ENCODE peak calls at places on chromosomes 16 and 17, in seven cellular contexts. R, H, T, V, A, N and C are unnamed samples.

GRCh38 chr17:54944796-54945195 is 23.7 kb downstream of the COX11 start:
- DNase-seq in R (no peak), H (no peak), T (no peak), V (no peak), A (no peak), N (no peak), C (no peak)

GRCh38 chr17:44308865-44309264 is 464 bp downstream of the RUNDC3A start:
- DNase-seq in R (no peak), H (no peak), T (no peak), V (no peak), A (no peak), N (no peak), C (no peak)

GRCh38 chr17:50079334-50080095 is 15.6 kb upstream of the PDK2 start:
- DNase-seq in R (peak), H (peak), T (peak), V (no peak), A (peak), N (no peak), C (no peak)

GRCh38 chr16:29701214-29701555 is 22.2 kb downstream of the QPRT start:
- DNase-seq in R (no peak), H (no peak), T (no peak), V (no peak), A (no peak), N (no peak), C (no peak)

GRCh38 chr16:85982563-85982939 is 83.6 kb downstream of the IRF8 start:
- DNase-seq in R (no peak), H (peak), T (no peak), V (no peak), A (no peak), N (no peak), C (peak)

GRCh38 chr16:30874244-30874820 is 19.5 kb downstream of the BCL7C start:
- DNase-seq in R (no peak), H (no peak), T (no peak), V (no peak), A (no peak), N (no peak), C (no peak)

GRCh38 chr17:17056167-17056562 is 13.9 kb downstream of the MPRIP start:
- DNase-seq in R (no peak), H (no peak), T (no peak), V (no peak), A (no peak), N (no peak), C (peak)

GRCh38 chr17:32693135-32693897 is 183.6 kb downstream of the MYO1D start:
- DNase-seq in R (no peak), H (no peak), T (no peak), V (no peak), A (no peak), N (no peak), C (no peak)

GRCh38 chr16:86953631-86954465 is 363.3 kb downstream of the C16orf95 start:
- DNase-seq in R (no peak), H (peak), T (no peak), V (no peak), A (peak), N (no peak), C (no peak)

GRCh38 chr17:64779344-64780095 is 117.4 kb upstream of the SMURF2 start:
- DNase-seq in R (peak), H (no peak), T (no peak), V (no peak), A (peak), N (no peak), C (peak)

GRCh38 chr16:66204761-66205160 is 161.7 kb upstream of the CDH5 start:
- DNase-seq in R (no peak), H (no peak), T (no peak), V (peak), A (no peak), N (no peak), C (no peak)

DNA sequence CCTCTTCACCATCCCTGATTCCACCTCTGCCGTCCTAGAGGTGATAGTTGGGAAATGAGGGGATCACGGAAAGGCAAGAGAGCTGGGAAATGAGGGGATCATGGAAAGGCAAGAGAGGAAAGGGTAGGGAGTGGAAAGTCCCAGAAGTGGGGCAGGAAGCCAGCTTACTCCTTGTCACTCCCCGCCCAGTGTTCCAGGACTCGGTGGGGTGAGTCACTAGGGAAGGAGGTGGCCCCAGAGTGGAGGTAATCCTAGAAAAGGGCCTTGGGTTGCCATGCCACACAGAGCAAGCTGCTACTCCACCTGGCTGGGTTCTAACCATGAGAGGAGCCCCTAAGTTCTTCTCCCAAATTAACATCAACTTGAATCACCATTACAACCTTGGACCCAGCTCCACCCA is 14.8 kb downstream of the ALOXE3 start:
- DNase-seq in R (no peak), H (peak), T (no peak), V (no peak), A (no peak), N (no peak), C (no peak)
- H3K4me3 ChIP-seq in R (no peak), H (no peak), T (no peak), V (no peak), A (no peak), N (no peak), C (no peak)

DNA sequence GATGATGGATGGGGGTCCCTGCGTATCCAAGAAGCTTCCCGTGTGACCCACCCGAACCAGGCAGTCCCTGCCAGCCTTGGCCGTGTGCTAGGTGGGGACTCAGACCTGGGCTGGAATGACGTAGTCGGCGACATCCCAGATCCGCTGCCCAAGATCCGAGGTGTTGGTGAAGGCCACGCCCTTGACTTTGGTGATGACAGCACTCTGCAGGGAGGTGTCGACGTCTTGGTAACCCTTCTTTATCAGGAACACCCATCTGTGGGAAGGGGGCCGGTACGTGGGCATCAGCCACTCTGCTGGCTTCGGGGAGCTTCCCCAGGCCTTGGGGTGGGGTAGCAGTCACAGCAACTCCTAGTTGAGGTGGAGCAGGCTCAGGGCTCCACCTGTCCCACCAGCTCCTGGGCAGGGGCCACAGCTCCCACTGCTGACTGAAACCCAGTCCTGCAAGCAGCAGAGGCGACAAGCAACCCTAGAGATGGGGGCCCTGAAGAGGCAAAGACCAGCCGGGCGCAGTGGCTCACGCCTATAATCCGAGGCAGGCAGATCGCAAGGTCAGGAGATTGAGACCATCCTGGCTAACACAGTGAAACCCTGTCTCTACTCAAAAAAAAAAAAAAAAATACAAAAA is 4.3 kb downstream of the P2RX5 start:
- DNase-seq in R (no peak), H (no peak), T (peak), V (no peak), A (peak), N (no peak), C (no peak)
- H3K4me3 ChIP-seq in R (no peak), H (no peak), T (no peak), V (no peak), A (no peak), N (no peak), C (no peak)

GRCh38 chr16:84730406-84731106 is 30.8 kb downstream of the USP10 start:
- DNase-seq in R (peak), H (peak), T (peak), V (peak), A (peak), N (peak), C (peak)
- H3K4me3 ChIP-seq in R (no peak), H (peak), T (peak), V (no peak), A (no peak), N (no peak), C (peak)

DNA sequence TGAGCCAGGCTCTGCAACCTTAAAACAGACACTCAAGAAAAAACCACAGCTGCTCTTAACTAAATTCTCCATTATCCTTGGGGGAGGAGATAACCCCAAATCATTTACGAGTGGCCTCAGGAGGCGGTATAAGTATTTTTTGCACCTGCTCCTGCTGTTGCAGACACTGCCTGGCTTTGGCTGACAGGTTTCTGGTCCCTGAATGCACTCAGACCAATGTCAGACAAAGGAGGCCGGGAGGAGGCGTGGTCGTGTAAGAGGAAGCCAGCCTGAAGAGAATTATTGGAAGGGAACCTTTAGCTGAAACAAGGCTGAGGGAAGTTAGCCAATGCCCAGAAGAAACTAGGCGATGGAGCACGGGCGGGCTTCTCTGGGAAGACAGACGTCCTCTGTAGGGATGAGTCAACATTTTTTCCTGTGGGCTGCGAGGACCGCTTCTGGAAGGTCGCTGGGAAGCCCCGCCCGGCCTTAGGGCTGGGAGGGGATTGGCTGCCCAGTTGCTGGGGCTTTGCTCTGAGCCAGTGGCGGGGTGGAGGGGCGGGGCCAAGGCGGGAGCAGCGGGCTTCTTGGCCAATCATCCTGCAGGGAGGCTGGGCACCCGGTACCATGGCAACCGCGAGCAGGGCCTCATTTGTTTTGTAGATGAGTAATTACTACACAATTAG is 82.3 kb downstream of the CCDC182 start:
- DNase-seq in R (peak), H (peak), T (no peak), V (peak), A (peak), N (peak), C (peak)
- H3K4me3 ChIP-seq in R (no peak), H (no peak), T (no peak), V (no peak), A (peak), N (no peak), C (peak)

DNA sequence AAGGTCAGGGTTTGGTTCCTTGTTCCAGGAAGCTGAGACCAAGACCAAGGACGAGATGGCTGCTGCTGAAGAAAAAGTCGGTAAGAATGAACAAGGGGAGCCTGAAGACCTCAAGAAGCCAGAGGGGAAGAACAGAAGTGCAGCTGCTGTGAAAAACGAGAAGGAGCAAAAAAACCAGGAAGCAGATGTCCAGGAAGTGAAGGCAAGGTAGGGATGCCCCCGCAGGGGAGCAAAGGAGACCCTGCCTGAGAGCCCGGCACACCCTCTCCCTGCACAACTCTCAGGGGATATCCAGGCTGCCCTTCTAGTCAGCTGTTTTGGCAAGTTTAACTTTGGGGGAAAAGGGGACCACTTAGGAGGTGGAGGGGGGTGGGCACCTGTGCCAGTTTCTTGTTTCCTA is 29.0 kb downstream of the RNF213 start:
- DNase-seq in R (no peak), H (no peak), T (no peak), V (no peak), A (no peak), N (no peak), C (no peak)
- H3K4me3 ChIP-seq in R (no peak), H (no peak), T (no peak), V (no peak), A (no peak), N (no peak), C (no peak)

GRCh38 chr16:73951541-73951940 is 345.1 kb upstream of the PSMD7 start:
- DNase-seq in R (peak), H (no peak), T (no peak), V (no peak), A (no peak), N (no peak), C (no peak)

GRCh38 chr16:73955255-73955654 is 341.4 kb upstream of the PSMD7 start:
- DNase-seq in R (no peak), H (no peak), T (no peak), V (no peak), A (no peak), N (no peak), C (no peak)

DNA sequence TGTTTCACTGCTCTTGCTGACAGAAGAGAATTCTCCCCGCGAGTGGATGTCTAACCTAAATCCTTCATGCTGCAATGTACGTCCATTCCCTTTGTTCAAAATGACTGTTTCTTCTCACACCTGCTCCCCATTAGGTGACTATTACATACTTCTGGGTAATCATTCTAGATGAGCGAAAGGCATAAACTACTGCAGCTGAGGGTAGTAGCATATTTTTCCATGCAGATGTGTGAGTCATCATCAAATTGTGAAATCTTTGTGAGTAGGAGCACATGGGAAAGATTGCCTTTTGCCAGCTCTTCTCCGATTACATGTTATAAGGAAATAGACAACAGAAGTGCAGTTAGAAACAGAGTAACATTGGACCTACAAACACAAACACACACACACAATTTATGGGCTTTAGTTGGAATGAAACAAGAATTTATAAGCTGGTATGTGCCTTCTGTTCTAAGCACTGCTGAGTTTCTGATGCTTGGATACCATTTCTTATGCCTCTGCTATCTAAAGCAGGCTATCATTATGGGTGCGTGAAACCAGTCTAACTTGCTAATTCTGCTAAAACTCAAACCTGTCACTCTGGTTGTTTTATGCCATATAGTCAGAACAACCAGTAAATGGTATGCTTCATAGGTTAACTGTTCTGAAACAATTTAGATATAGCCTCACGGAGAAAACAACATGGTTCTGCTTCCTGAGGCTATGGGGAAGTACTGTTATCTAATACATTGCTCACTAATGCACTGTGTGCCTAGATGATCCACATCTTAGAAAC is 346.9 kb upstream of the PSMD7 start:
- DNase-seq in R (no peak), H (peak), T (no peak), V (peak), A (no peak), N (no peak), C (peak)
- H3K4me3 ChIP-seq in R (no peak), H (no peak), T (no peak), V (no peak), A (no peak), N (no peak), C (no peak)

DNA sequence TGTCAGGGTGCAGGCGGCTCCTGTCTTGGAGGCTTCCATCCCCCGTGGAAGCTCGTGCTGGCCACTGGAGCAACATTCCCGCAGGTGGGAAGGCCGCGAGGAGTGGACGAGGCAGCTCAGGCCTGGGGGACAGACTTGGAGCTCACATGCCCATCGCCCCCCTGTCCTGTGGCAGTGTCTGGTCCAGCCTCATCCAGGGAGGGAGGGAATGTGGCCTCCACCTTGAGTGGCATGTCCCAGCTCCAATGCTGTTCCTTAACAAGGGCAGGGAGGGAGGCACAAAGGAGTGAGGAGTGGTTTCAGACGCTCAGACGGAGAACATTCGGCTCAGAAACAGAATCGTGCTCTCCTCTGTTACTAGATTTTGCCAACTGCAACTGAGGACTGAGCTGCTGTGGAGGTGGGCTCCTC is 159.4 kb upstream of the CHMP6 start:
- DNase-seq in R (peak), H (peak), T (no peak), V (no peak), A (peak), N (no peak), C (peak)
- H3K4me3 ChIP-seq in R (peak), H (peak), T (peak), V (peak), A (no peak), N (peak), C (peak)

GRCh38 chr17:77674358-77674757 is 284.1 kb upstream of the TNRC6C start:
- DNase-seq in R (no peak), H (no peak), T (no peak), V (no peak), A (no peak), N (no peak), C (no peak)
- H3K4me3 ChIP-seq in R (no peak), H (no peak), T (no peak), V (no peak), A (no peak), N (no peak), C (no peak)

DNA sequence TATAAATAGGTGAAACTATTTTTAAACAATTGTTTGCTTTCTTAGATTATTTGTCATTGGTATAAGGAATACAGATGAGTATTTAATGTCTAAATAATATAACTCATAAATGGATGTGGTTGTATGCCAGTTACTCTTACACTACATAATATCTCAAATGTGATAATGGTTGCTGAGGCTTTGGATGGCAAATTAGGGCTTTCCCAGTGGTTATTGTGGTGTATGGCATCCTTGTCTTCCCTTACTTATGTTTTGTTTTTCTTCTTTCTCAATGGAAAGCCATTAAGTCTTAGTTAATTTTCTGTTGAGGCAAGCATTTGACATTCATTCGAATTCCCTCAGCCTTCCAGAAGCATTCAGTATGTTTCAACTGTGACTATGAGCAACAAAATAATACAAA is 10.5 kb downstream of the OMG start:
- DNase-seq in R (no peak), H (no peak), T (no peak), V (no peak), A (no peak), N (no peak), C (no peak)
- H3K4me3 ChIP-seq in R (no peak), H (no peak), T (no peak), V (no peak), A (no peak), N (no peak), C (no peak)

DNA sequence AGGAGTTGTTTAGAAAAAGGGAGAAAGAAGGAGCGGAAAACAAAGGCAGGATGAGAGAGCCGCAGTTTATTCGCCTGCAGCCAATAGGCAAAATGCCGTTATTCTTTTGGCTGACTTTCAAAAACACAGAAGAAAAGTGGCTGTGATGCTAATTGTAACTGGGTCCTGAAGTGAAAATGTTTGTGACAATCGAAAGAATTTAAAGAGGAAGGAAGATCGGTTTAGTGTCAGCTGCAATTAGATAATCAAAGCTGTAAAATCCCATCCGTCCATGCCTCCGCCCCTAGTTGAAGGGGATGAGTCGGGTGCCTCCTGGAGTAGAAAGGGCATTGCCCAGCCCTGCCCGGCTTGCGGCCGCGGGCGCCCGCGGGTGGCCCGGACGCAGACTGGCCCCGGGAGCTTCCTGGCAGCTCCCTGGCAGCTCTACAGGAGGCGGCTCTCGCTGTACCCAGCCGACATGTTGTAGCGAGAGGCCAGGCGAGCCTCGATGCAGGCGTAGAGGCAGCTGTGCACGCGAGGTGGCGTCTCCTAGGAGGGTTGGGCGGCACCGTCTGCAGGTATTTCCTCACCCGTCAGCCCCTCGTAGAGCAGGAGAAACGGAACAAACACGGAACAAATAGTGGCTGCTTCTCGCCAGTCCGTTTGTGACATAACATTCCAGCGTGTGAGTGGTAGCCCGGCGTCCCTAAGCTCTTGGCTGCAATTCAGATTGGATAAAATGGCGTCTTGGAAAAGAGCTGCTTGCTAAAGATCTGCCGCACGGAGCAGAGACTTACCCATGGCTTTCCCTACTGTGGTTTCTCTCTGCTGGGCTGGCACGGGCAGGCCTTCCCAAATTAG is 82.3 kb downstream of the TNRC6C start:
- DNase-seq in R (peak), H (peak), T (no peak), V (no peak), A (no peak), N (peak), C (peak)
- H3K4me3 ChIP-seq in R (peak), H (peak), T (no peak), V (peak), A (no peak), N (peak), C (peak)